ENCODE peak calls at places on chromosomes 1 and 21, in nine cellular contexts. One of them, this sample, is unnamed.

GRCh38 chr1:94125551-94126514 is 4.9 kb upstream of the ABCA4 start:
- DNase-seq in iris pigment epithelial cell: peak
- DNase-seq in islet precursor cell: peak
- DNase-seq in lower leg skin: no peak
- DNase-seq in stimulated activated CD4-positive, alpha-beta T cell treated with anti-CD3 and anti-CD28 coated beads, Interleukin-15, amount 100 ng/mL, for 1 hour: no peak
- DNase-seq in effector CD4-positive, alpha-beta T cell: no peak
- DNase-seq in Panc1: no peak
- DNase-seq in foreskin fibroblast: no peak
- DNase-seq in stromal cell of bone marrow: no peak
- DNase-seq in this sample: no peak

GRCh38 chr1:160864173-160864572 is 1.5 kb upstream of the CD244 start:
- DNase-seq in islet precursor cell: no peak
- DNase-seq in foreskin fibroblast: no peak
- DNase-seq in stimulated activated CD4-positive, alpha-beta T cell treated with anti-CD3 and anti-CD28 coated beads, Interleukin-15, amount 100 ng/mL, for 1 hour: no peak
- DNase-seq in lower leg skin: no peak
- DNase-seq in iris pigment epithelial cell: no peak
- DNase-seq in Panc1: no peak
- DNase-seq in effector CD4-positive, alpha-beta T cell: no peak
- DNase-seq in stromal cell of bone marrow: no peak
- DNase-seq in this sample: no peak

GRCh38 chr1:10419351-10419750 is 10.9 kb upstream of the CENPS start:
- DNase-seq in islet precursor cell: no peak
- DNase-seq in effector CD4-positive, alpha-beta T cell: no peak
- DNase-seq in stromal cell of bone marrow: no peak
- DNase-seq in lower leg skin: no peak
- DNase-seq in iris pigment epithelial cell: no peak
- DNase-seq in foreskin fibroblast: no peak
- DNase-seq in Panc1: no peak
- DNase-seq in stimulated activated CD4-positive, alpha-beta T cell treated with anti-CD3 and anti-CD28 coated beads, Interleukin-15, amount 100 ng/mL, for 1 hour: no peak
- DNase-seq in this sample: no peak

GRCh38 chr1:234564035-234565029 is 45.6 kb downstream of the IRF2BP2 start:
- DNase-seq in stromal cell of bone marrow: no peak
- DNase-seq in foreskin fibroblast: peak
- DNase-seq in stimulated activated CD4-positive, alpha-beta T cell treated with anti-CD3 and anti-CD28 coated beads, Interleukin-15, amount 100 ng/mL, for 1 hour: no peak
- DNase-seq in Panc1: peak
- DNase-seq in lower leg skin: peak
- DNase-seq in islet precursor cell: peak
- DNase-seq in effector CD4-positive, alpha-beta T cell: no peak
- DNase-seq in iris pigment epithelial cell: peak
- DNase-seq in this sample: peak

GRCh38 chr21:16534408-16535099 is 804.8 kb downstream of the USP25 start:
- DNase-seq in lower leg skin: peak
- DNase-seq in stimulated activated CD4-positive, alpha-beta T cell treated with anti-CD3 and anti-CD28 coated beads, Interleukin-15, amount 100 ng/mL, for 1 hour: no peak
- DNase-seq in iris pigment epithelial cell: peak
- DNase-seq in islet precursor cell: no peak
- DNase-seq in Panc1: no peak
- DNase-seq in foreskin fibroblast: peak
- DNase-seq in effector CD4-positive, alpha-beta T cell: no peak
- DNase-seq in stromal cell of bone marrow: peak
- DNase-seq in this sample: peak

GRCh38 chr1:168623003-168623828 is 46.8 kb downstream of the XCL1 start:
- DNase-seq in iris pigment epithelial cell: peak
- DNase-seq in foreskin fibroblast: peak
- DNase-seq in islet precursor cell: peak
- DNase-seq in stimulated activated CD4-positive, alpha-beta T cell treated with anti-CD3 and anti-CD28 coated beads, Interleukin-15, amount 100 ng/mL, for 1 hour: no peak
- DNase-seq in Panc1: no peak
- DNase-seq in stromal cell of bone marrow: peak
- DNase-seq in lower leg skin: no peak
- DNase-seq in effector CD4-positive, alpha-beta T cell: no peak
- DNase-seq in this sample: peak

GRCh38 chr1:26387447-26387846 is 14.9 kb upstream of the ZNF683 start:
- DNase-seq in effector CD4-positive, alpha-beta T cell: no peak
- DNase-seq in islet precursor cell: no peak
- DNase-seq in iris pigment epithelial cell: peak
- DNase-seq in Panc1: peak
- DNase-seq in foreskin fibroblast: peak
- DNase-seq in lower leg skin: no peak
- DNase-seq in stromal cell of bone marrow: no peak
- DNase-seq in stimulated activated CD4-positive, alpha-beta T cell treated with anti-CD3 and anti-CD28 coated beads, Interleukin-15, amount 100 ng/mL, for 1 hour: no peak
- DNase-seq in this sample: peak

GRCh38 chr1:244155661-244156060 is 104.6 kb downstream of the ZBTB18 start:
- DNase-seq in stromal cell of bone marrow: no peak
- DNase-seq in stimulated activated CD4-positive, alpha-beta T cell treated with anti-CD3 and anti-CD28 coated beads, Interleukin-15, amount 100 ng/mL, for 1 hour: no peak
- DNase-seq in effector CD4-positive, alpha-beta T cell: no peak
- DNase-seq in iris pigment epithelial cell: no peak
- DNase-seq in lower leg skin: no peak
- DNase-seq in islet precursor cell: no peak
- DNase-seq in foreskin fibroblast: no peak
- DNase-seq in Panc1: no peak
- DNase-seq in this sample: no peak

GRCh38 chr1:28369225-28369517 is 369 bp upstream of the PHACTR4 start:
- DNase-seq in effector CD4-positive, alpha-beta T cell: no peak
- DNase-seq in islet precursor cell: no peak
- DNase-seq in foreskin fibroblast: no peak
- DNase-seq in stromal cell of bone marrow: no peak
- DNase-seq in iris pigment epithelial cell: no peak
- DNase-seq in lower leg skin: no peak
- DNase-seq in Panc1: no peak
- DNase-seq in stimulated activated CD4-positive, alpha-beta T cell treated with anti-CD3 and anti-CD28 coated beads, Interleukin-15, amount 100 ng/mL, for 1 hour: no peak
- DNase-seq in this sample: no peak

GRCh38 chr1:222463059-222463730 is 84.7 kb downstream of the HHIPL2 start:
- DNase-seq in lower leg skin: no peak
- DNase-seq in effector CD4-positive, alpha-beta T cell: no peak
- DNase-seq in stimulated activated CD4-positive, alpha-beta T cell treated with anti-CD3 and anti-CD28 coated beads, Interleukin-15, amount 100 ng/mL, for 1 hour: no peak
- DNase-seq in islet precursor cell: no peak
- DNase-seq in foreskin fibroblast: no peak
- DNase-seq in stromal cell of bone marrow: no peak
- DNase-seq in iris pigment epithelial cell: no peak
- DNase-seq in Panc1: no peak
- DNase-seq in this sample: no peak

GRCh38 chr1:176119549-176119948 is 87.5 kb downstream of the COP1 start:
- DNase-seq in stimulated activated CD4-positive, alpha-beta T cell treated with anti-CD3 and anti-CD28 coated beads, Interleukin-15, amount 100 ng/mL, for 1 hour: no peak
- DNase-seq in foreskin fibroblast: peak
- DNase-seq in lower leg skin: no peak
- DNase-seq in stromal cell of bone marrow: no peak
- DNase-seq in Panc1: peak
- DNase-seq in iris pigment epithelial cell: peak
- DNase-seq in effector CD4-positive, alpha-beta T cell: no peak
- DNase-seq in islet precursor cell: no peak
- DNase-seq in this sample: peak

GRCh38 chr1:59776960-59777852 is 37.5 kb upstream of the HOOK1 start:
- DNase-seq in foreskin fibroblast: peak
- DNase-seq in stimulated activated CD4-positive, alpha-beta T cell treated with anti-CD3 and anti-CD28 coated beads, Interleukin-15, amount 100 ng/mL, for 1 hour: no peak
- DNase-seq in lower leg skin: no peak
- DNase-seq in iris pigment epithelial cell: peak
- DNase-seq in Panc1: no peak
- DNase-seq in stromal cell of bone marrow: no peak
- DNase-seq in islet precursor cell: no peak
- DNase-seq in effector CD4-positive, alpha-beta T cell: no peak
- DNase-seq in this sample: peak

GRCh38 chr1:26574690-26575349 is 45.3 kb downstream of the RPS6KA1 start:
- DNase-seq in foreskin fibroblast: peak
- DNase-seq in Panc1: no peak
- DNase-seq in stimulated activated CD4-positive, alpha-beta T cell treated with anti-CD3 and anti-CD28 coated beads, Interleukin-15, amount 100 ng/mL, for 1 hour: no peak
- DNase-seq in islet precursor cell: no peak
- DNase-seq in effector CD4-positive, alpha-beta T cell: no peak
- DNase-seq in iris pigment epithelial cell: peak
- DNase-seq in lower leg skin: no peak
- DNase-seq in stromal cell of bone marrow: peak
- DNase-seq in this sample: peak

GRCh38 chr1:86184401-86184800 is 27.8 kb upstream of the COL24A1 start:
- DNase-seq in stimulated activated CD4-positive, alpha-beta T cell treated with anti-CD3 and anti-CD28 coated beads, Interleukin-15, amount 100 ng/mL, for 1 hour: no peak
- DNase-seq in effector CD4-positive, alpha-beta T cell: no peak
- DNase-seq in foreskin fibroblast: no peak
- DNase-seq in iris pigment epithelial cell: no peak
- DNase-seq in Panc1: no peak
- DNase-seq in stromal cell of bone marrow: no peak
- DNase-seq in lower leg skin: no peak
- DNase-seq in islet precursor cell: no peak
- DNase-seq in this sample: no peak

GRCh38 chr1:28159243-28159642 is 17.2 kb downstream of the PTAFR start:
- DNase-seq in lower leg skin: no peak
- DNase-seq in Panc1: no peak
- DNase-seq in foreskin fibroblast: no peak
- DNase-seq in stimulated activated CD4-positive, alpha-beta T cell treated with anti-CD3 and anti-CD28 coated beads, Interleukin-15, amount 100 ng/mL, for 1 hour: no peak
- DNase-seq in iris pigment epithelial cell: no peak
- DNase-seq in islet precursor cell: no peak
- DNase-seq in effector CD4-positive, alpha-beta T cell: no peak
- DNase-seq in stromal cell of bone marrow: no peak
- DNase-seq in this sample: no peak

GRCh38 chr1:37064059-37064458 is 29.7 kb upstream of the GRIK3 start:
- DNase-seq in stromal cell of bone marrow: no peak
- DNase-seq in lower leg skin: no peak
- DNase-seq in iris pigment epithelial cell: no peak
- DNase-seq in islet precursor cell: no peak
- DNase-seq in effector CD4-positive, alpha-beta T cell: no peak
- DNase-seq in foreskin fibroblast: no peak
- DNase-seq in stimulated activated CD4-positive, alpha-beta T cell treated with anti-CD3 and anti-CD28 coated beads, Interleukin-15, amount 100 ng/mL, for 1 hour: no peak
- DNase-seq in Panc1: no peak
- DNase-seq in this sample: no peak

GRCh38 chr1:222224576-222224975 is 323.3 kb downstream of the HHIPL2 start:
- DNase-seq in iris pigment epithelial cell: no peak
- DNase-seq in foreskin fibroblast: peak
- DNase-seq in stromal cell of bone marrow: peak
- DNase-seq in stimulated activated CD4-positive, alpha-beta T cell treated with anti-CD3 and anti-CD28 coated beads, Interleukin-15, amount 100 ng/mL, for 1 hour: no peak
- DNase-seq in lower leg skin: no peak
- DNase-seq in effector CD4-positive, alpha-beta T cell: no peak
- DNase-seq in islet precursor cell: no peak
- DNase-seq in Panc1: no peak
- DNase-seq in this sample: peak

GRCh38 chr21:37139902-37140301 is 66.8 kb downstream of the TTC3 start:
- DNase-seq in iris pigment epithelial cell: peak
- DNase-seq in islet precursor cell: peak
- DNase-seq in effector CD4-positive, alpha-beta T cell: no peak
- DNase-seq in stromal cell of bone marrow: peak
- DNase-seq in stimulated activated CD4-positive, alpha-beta T cell treated with anti-CD3 and anti-CD28 coated beads, Interleukin-15, amount 100 ng/mL, for 1 hour: no peak
- DNase-seq in lower leg skin: no peak
- DNase-seq in Panc1: no peak
- DNase-seq in foreskin fibroblast: peak
- DNase-seq in this sample: peak

GRCh38 chr1:209207701-209208286 is 375.7 kb upstream of the CAMK1G start:
- DNase-seq in islet precursor cell: peak
- DNase-seq in stromal cell of bone marrow: peak
- DNase-seq in Panc1: no peak
- DNase-seq in lower leg skin: peak
- DNase-seq in stimulated activated CD4-positive, alpha-beta T cell treated with anti-CD3 and anti-CD28 coated beads, Interleukin-15, amount 100 ng/mL, for 1 hour: no peak
- DNase-seq in foreskin fibroblast: peak
- DNase-seq in effector CD4-positive, alpha-beta T cell: no peak
- DNase-seq in iris pigment epithelial cell: peak
- DNase-seq in this sample: peak

GRCh38 chr1:56258395-56258794 is 321.0 kb downstream of the PLPP3 start:
- DNase-seq in lower leg skin: no peak
- DNase-seq in iris pigment epithelial cell: no peak
- DNase-seq in islet precursor cell: no peak
- DNase-seq in stromal cell of bone marrow: no peak
- DNase-seq in effector CD4-positive, alpha-beta T cell: no peak
- DNase-seq in Panc1: no peak
- DNase-seq in foreskin fibroblast: no peak
- DNase-seq in stimulated activated CD4-positive, alpha-beta T cell treated with anti-CD3 and anti-CD28 coated beads, Interleukin-15, amount 100 ng/mL, for 1 hour: no peak
- DNase-seq in this sample: no peak

GRCh38 chr1:53135735-53136114 is 6.7 kb downstream of the SLC1A7 start:
- DNase-seq in Panc1: no peak
- DNase-seq in lower leg skin: no peak
- DNase-seq in iris pigment epithelial cell: peak
- DNase-seq in islet precursor cell: no peak
- DNase-seq in stimulated activated CD4-positive, alpha-beta T cell treated with anti-CD3 and anti-CD28 coated beads, Interleukin-15, amount 100 ng/mL, for 1 hour: no peak
- DNase-seq in foreskin fibroblast: peak
- DNase-seq in effector CD4-positive, alpha-beta T cell: no peak
- DNase-seq in stromal cell of bone marrow: peak
- DNase-seq in this sample: peak

GRCh38 chr1:77671836-77672235 is 10.6 kb downstream of the ZZZ3 start:
- DNase-seq in lower leg skin: no peak
- DNase-seq in iris pigment epithelial cell: peak
- DNase-seq in foreskin fibroblast: peak
- DNase-seq in effector CD4-positive, alpha-beta T cell: no peak
- DNase-seq in Panc1: no peak
- DNase-seq in islet precursor cell: no peak
- DNase-seq in stimulated activated CD4-positive, alpha-beta T cell treated with anti-CD3 and anti-CD28 coated beads, Interleukin-15, amount 100 ng/mL, for 1 hour: no peak
- DNase-seq in stromal cell of bone marrow: no peak
- DNase-seq in this sample: peak

GRCh38 chr1:43449708-43450069 is 4.0 kb downstream of the HYI start:
- DNase-seq in stromal cell of bone marrow: no peak
- DNase-seq in effector CD4-positive, alpha-beta T cell: no peak
- DNase-seq in Panc1: no peak
- DNase-seq in foreskin fibroblast: no peak
- DNase-seq in iris pigment epithelial cell: no peak
- DNase-seq in lower leg skin: no peak
- DNase-seq in stimulated activated CD4-positive, alpha-beta T cell treated with anti-CD3 and anti-CD28 coated beads, Interleukin-15, amount 100 ng/mL, for 1 hour: no peak
- DNase-seq in islet precursor cell: no peak
- DNase-seq in this sample: no peak

GRCh38 chr1:224641030-224641429 is 24.9 kb downstream of the CNIH3 start:
- DNase-seq in lower leg skin: no peak
- DNase-seq in islet precursor cell: no peak
- DNase-seq in stromal cell of bone marrow: no peak
- DNase-seq in effector CD4-positive, alpha-beta T cell: no peak
- DNase-seq in Panc1: no peak
- DNase-seq in iris pigment epithelial cell: no peak
- DNase-seq in stimulated activated CD4-positive, alpha-beta T cell treated with anti-CD3 and anti-CD28 coated beads, Interleukin-15, amount 100 ng/mL, for 1 hour: no peak
- DNase-seq in foreskin fibroblast: no peak
- DNase-seq in this sample: no peak

GRCh38 chr21:35940074-35940927 is 120.0 kb downstream of the SETD4 start:
- DNase-seq in islet precursor cell: peak
- DNase-seq in foreskin fibroblast: peak
- DNase-seq in Panc1: peak
- DNase-seq in lower leg skin: peak
- DNase-seq in stromal cell of bone marrow: peak
- DNase-seq in stimulated activated CD4-positive, alpha-beta T cell treated with anti-CD3 and anti-CD28 coated beads, Interleukin-15, amount 100 ng/mL, for 1 hour: no peak
- DNase-seq in effector CD4-positive, alpha-beta T cell: no peak
- DNase-seq in iris pigment epithelial cell: peak
- DNase-seq in this sample: peak